ENCODE peak calls at places on chromosomes 11 and 22, in seven cellular contexts. One of them, this sample, is unnamed.

GRCh38 chr11:8017071-8017470 is 29.9 kb downstream of the EIF3F start:
- DNase-seq in HCT116: no peak
- DNase-seq in PC-3: no peak
- DNase-seq in neural progenitor cell: no peak
- DNase-seq in GM23338: no peak
- DNase-seq in MM.1S: no peak
- DNase-seq in hepatocyte: no peak
- DNase-seq in this sample: no peak

GRCh38 chr11:83070878-83071640 is 638 bp downstream of the RAB30 start:
- DNase-seq in HCT116: no peak
- DNase-seq in PC-3: no peak
- DNase-seq in neural progenitor cell: peak; percentile 60
- DNase-seq in GM23338: peak; percentile 57
- DNase-seq in MM.1S: no peak
- DNase-seq in hepatocyte: peak; percentile 49
- DNase-seq in this sample: peak; percentile 53

GRCh38 chr22:26038365-26038764 is 130.9 kb upstream of the SEZ6L start:
- DNase-seq in HCT116: no peak
- DNase-seq in PC-3: no peak
- DNase-seq in neural progenitor cell: no peak
- DNase-seq in GM23338: peak; percentile 30
- DNase-seq in MM.1S: no peak
- DNase-seq in hepatocyte: peak; percentile 56
- DNase-seq in this sample: no peak

GRCh38 chr11:68683086-68683951 is 1.0 kb upstream of the GAL start:
- DNase-seq in HCT116: no peak
- DNase-seq in PC-3: no peak
- DNase-seq in neural progenitor cell: no peak
- DNase-seq in GM23338: peak; percentile 33
- DNase-seq in MM.1S: no peak
- DNase-seq in hepatocyte: no peak
- DNase-seq in this sample: peak; percentile 37

GRCh38 chr11:102807921-102808320 is 10.0 kb upstream of the MMP1 start:
- DNase-seq in HCT116: peak; percentile 75
- DNase-seq in PC-3: peak; percentile 32
- DNase-seq in neural progenitor cell: peak; percentile 77
- DNase-seq in GM23338: peak; percentile 95
- DNase-seq in MM.1S: no peak
- DNase-seq in hepatocyte: peak; percentile 51
- DNase-seq in this sample: peak; percentile 27

GRCh38 chr11:25775608-25776007 is 556.3 kb upstream of the ANO3 start:
- DNase-seq in HCT116: no peak
- DNase-seq in PC-3: peak; percentile 28
- DNase-seq in neural progenitor cell: no peak
- DNase-seq in GM23338: no peak
- DNase-seq in MM.1S: no peak
- DNase-seq in hepatocyte: no peak
- DNase-seq in this sample: peak; percentile 4

GRCh38 chr22:25478573-25478972 is 85.9 kb upstream of the GRK3 start:
- DNase-seq in HCT116: no peak
- DNase-seq in PC-3: no peak
- DNase-seq in neural progenitor cell: no peak
- DNase-seq in GM23338: no peak
- DNase-seq in MM.1S: no peak
- DNase-seq in hepatocyte: no peak
- DNase-seq in this sample: no peak

GRCh38 chr11:45665206-45665932 is at the start of gene CHST1:
- DNase-seq in HCT116: no peak
- DNase-seq in PC-3: no peak
- DNase-seq in neural progenitor cell: peak; percentile 74
- DNase-seq in GM23338: peak; percentile 45
- DNase-seq in MM.1S: peak; percentile 36
- DNase-seq in hepatocyte: peak; percentile 62
- DNase-seq in this sample: peak; percentile 60

GRCh38 chr11:79940976-79941735 is 500.3 kb upstream of the TENM4 start:
- DNase-seq in HCT116: no peak
- DNase-seq in PC-3: peak; percentile 58
- DNase-seq in neural progenitor cell: no peak
- DNase-seq in GM23338: no peak
- DNase-seq in MM.1S: no peak
- DNase-seq in hepatocyte: no peak
- DNase-seq in this sample: peak; percentile 1

GRCh38 chr11:76236092-76237026 is 30.1 kb upstream of the WNT11 start:
- DNase-seq in HCT116: peak; percentile 16
- DNase-seq in PC-3: peak; percentile 56
- DNase-seq in neural progenitor cell: peak; percentile 93
- DNase-seq in GM23338: peak; percentile 86
- DNase-seq in MM.1S: peak; percentile 56
- DNase-seq in hepatocyte: peak; percentile 80
- DNase-seq in this sample: peak; percentile 85

GRCh38 chr11:73916435-73916834 is 34.4 kb upstream of the DNAJB13 start:
- DNase-seq in HCT116: no peak
- DNase-seq in PC-3: peak; percentile 40
- DNase-seq in neural progenitor cell: no peak
- DNase-seq in GM23338: no peak
- DNase-seq in MM.1S: no peak
- DNase-seq in hepatocyte: no peak
- DNase-seq in this sample: peak; percentile 63

GRCh38 chr11:126072141-126072741 is 9.6 kb upstream of the CDON start:
- DNase-seq in HCT116: no peak
- DNase-seq in PC-3: peak; percentile 73
- DNase-seq in neural progenitor cell: no peak
- DNase-seq in GM23338: peak; percentile 56
- DNase-seq in MM.1S: no peak
- DNase-seq in hepatocyte: no peak
- DNase-seq in this sample: no peak

GRCh38 chr11:117866526-117866925 is 9.9 kb downstream of the FXYD6 start:
- DNase-seq in HCT116: no peak
- DNase-seq in PC-3: no peak
- DNase-seq in neural progenitor cell: no peak
- DNase-seq in GM23338: no peak
- DNase-seq in MM.1S: no peak
- DNase-seq in hepatocyte: no peak
- DNase-seq in this sample: no peak

GRCh38 chr11:864118-864827 is 21.6 kb downstream of the TSPAN4 start:
- DNase-seq in HCT116: no peak
- DNase-seq in PC-3: no peak
- DNase-seq in neural progenitor cell: no peak
- DNase-seq in GM23338: no peak
- DNase-seq in MM.1S: no peak
- DNase-seq in hepatocyte: no peak
- DNase-seq in this sample: no peak

GRCh38 chr11:16750417-16750816 is 12.0 kb downstream of the C11orf58 start:
- DNase-seq in HCT116: no peak
- DNase-seq in PC-3: peak; percentile 21
- DNase-seq in neural progenitor cell: no peak
- DNase-seq in GM23338: no peak
- DNase-seq in MM.1S: no peak
- DNase-seq in hepatocyte: no peak
- DNase-seq in this sample: no peak
- TF ChIP-seq EZH2phosphoT487 in HCT116: no peak
- TF ChIP-seq EZH2phosphoT487 in PC-3: no peak
- TF ChIP-seq EZH2phosphoT487 in neural progenitor cell: no peak
- TF ChIP-seq EZH2phosphoT487 in GM23338: no peak
- TF ChIP-seq EZH2phosphoT487 in MM.1S: no peak
- TF ChIP-seq EZH2phosphoT487 in hepatocyte: no peak
- TF ChIP-seq EZH2phosphoT487 in this sample: no peak

DNA sequence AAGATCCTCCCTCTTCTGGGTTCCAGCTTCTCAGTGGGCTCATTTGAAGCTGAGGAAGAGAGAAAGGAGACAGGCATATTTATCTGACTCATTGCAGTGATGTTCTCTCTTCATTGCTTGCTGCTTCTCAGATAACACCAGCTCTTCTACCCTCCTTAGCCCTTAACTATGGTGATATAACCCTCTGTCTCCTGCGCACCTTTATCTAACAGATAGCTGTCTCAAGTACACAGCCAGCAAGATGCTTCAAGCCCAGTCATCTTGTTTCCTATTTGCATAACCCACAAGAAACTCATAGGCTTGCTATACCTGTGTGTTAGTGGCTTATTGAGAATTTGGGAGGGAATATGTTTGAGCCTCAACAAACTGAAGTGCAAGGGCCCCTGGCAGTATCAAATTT is 12.6 kb downstream of the PRSS23 start:
- DNase-seq in HCT116: no peak
- DNase-seq in PC-3: no peak
- DNase-seq in neural progenitor cell: no peak
- DNase-seq in GM23338: no peak
- DNase-seq in MM.1S: no peak
- DNase-seq in hepatocyte: no peak
- DNase-seq in this sample: no peak
- TF ChIP-seq EZH2 in HCT116: no peak
- TF ChIP-seq EZH2 in PC-3: no peak
- TF ChIP-seq EZH2 in neural progenitor cell: no peak
- TF ChIP-seq EZH2 in GM23338: no peak
- TF ChIP-seq EZH2 in MM.1S: no peak
- TF ChIP-seq EZH2 in hepatocyte: no peak
- TF ChIP-seq EZH2 in this sample: no peak

GRCh38 chr11:78666675-78667129 is 92.0 kb upstream of the NARS2 start:
- DNase-seq in HCT116: no peak
- DNase-seq in PC-3: no peak
- DNase-seq in neural progenitor cell: no peak
- DNase-seq in GM23338: no peak
- DNase-seq in MM.1S: no peak
- DNase-seq in hepatocyte: no peak
- DNase-seq in this sample: peak; percentile 6

GRCh38 chr11:78672850-78673641 is 98.4 kb upstream of the NARS2 start:
- DNase-seq in HCT116: no peak
- DNase-seq in PC-3: no peak
- DNase-seq in neural progenitor cell: no peak
- DNase-seq in GM23338: no peak
- DNase-seq in MM.1S: no peak
- DNase-seq in hepatocyte: no peak
- DNase-seq in this sample: no peak

GRCh38 chr11:78667462-78667861 is 92.8 kb upstream of the NARS2 start:
- DNase-seq in HCT116: no peak
- DNase-seq in PC-3: no peak
- DNase-seq in neural progenitor cell: no peak
- DNase-seq in GM23338: no peak
- DNase-seq in MM.1S: no peak
- DNase-seq in hepatocyte: no peak
- DNase-seq in this sample: no peak

GRCh38 chr11:78664606-78665005 is 89.9 kb upstream of the NARS2 start:
- DNase-seq in HCT116: no peak
- DNase-seq in PC-3: peak; percentile 76
- DNase-seq in neural progenitor cell: no peak
- DNase-seq in GM23338: no peak
- DNase-seq in MM.1S: no peak
- DNase-seq in hepatocyte: no peak
- DNase-seq in this sample: no peak

GRCh38 chr11:78669249-78669648 is 94.6 kb upstream of the NARS2 start:
- DNase-seq in HCT116: no peak
- DNase-seq in PC-3: no peak
- DNase-seq in neural progenitor cell: no peak
- DNase-seq in GM23338: no peak
- DNase-seq in MM.1S: no peak
- DNase-seq in hepatocyte: no peak
- DNase-seq in this sample: no peak
- TF ChIP-seq EZH2phosphoT487 in HCT116: no peak
- TF ChIP-seq EZH2phosphoT487 in PC-3: no peak
- TF ChIP-seq EZH2phosphoT487 in neural progenitor cell: no peak
- TF ChIP-seq EZH2phosphoT487 in GM23338: no peak
- TF ChIP-seq EZH2phosphoT487 in MM.1S: no peak
- TF ChIP-seq EZH2phosphoT487 in hepatocyte: no peak
- TF ChIP-seq EZH2phosphoT487 in this sample: no peak

GRCh38 chr22:27801197-27801615 is 350 bp downstream of the MN1 start:
- DNase-seq in HCT116: no peak
- DNase-seq in PC-3: peak; percentile 25
- DNase-seq in neural progenitor cell: peak; percentile 78
- DNase-seq in GM23338: peak; percentile 70
- DNase-seq in MM.1S: no peak
- DNase-seq in hepatocyte: peak; percentile 61
- DNase-seq in this sample: peak; percentile 81

GRCh38 chr22:27797793-27798525 is 3.6 kb downstream of the MN1 start:
- DNase-seq in HCT116: no peak
- DNase-seq in PC-3: no peak
- DNase-seq in neural progenitor cell: peak; percentile 57
- DNase-seq in GM23338: no peak
- DNase-seq in MM.1S: no peak
- DNase-seq in hepatocyte: no peak
- DNase-seq in this sample: no peak

GRCh38 chr22:27798526-27799333 is 2.8 kb downstream of the MN1 start:
- DNase-seq in HCT116: no peak
- DNase-seq in PC-3: no peak
- DNase-seq in neural progenitor cell: peak; percentile 67
- DNase-seq in GM23338: peak; percentile 72
- DNase-seq in MM.1S: no peak
- DNase-seq in hepatocyte: no peak
- DNase-seq in this sample: no peak

GRCh38 chr22:27800250-27801131 is 1.1 kb downstream of the MN1 start:
- DNase-seq in HCT116: no peak
- DNase-seq in PC-3: no peak
- DNase-seq in neural progenitor cell: peak; percentile 77
- DNase-seq in GM23338: no peak
- DNase-seq in MM.1S: no peak
- DNase-seq in hepatocyte: no peak
- DNase-seq in this sample: peak; percentile 80

GRCh38 chr22:27799334-27800249 is 2.0 kb downstream of the MN1 start:
- DNase-seq in HCT116: no peak
- DNase-seq in PC-3: peak; percentile 22
- DNase-seq in neural progenitor cell: peak; percentile 60
- DNase-seq in GM23338: no peak
- DNase-seq in MM.1S: no peak
- DNase-seq in hepatocyte: no peak
- DNase-seq in this sample: peak; percentile 85
- TF ChIP-seq EZH2 in HCT116: no peak
- TF ChIP-seq EZH2 in PC-3: no peak
- TF ChIP-seq EZH2 in neural progenitor cell: no peak
- TF ChIP-seq EZH2 in GM23338: peak; percentile 77
- TF ChIP-seq EZH2 in MM.1S: no peak
- TF ChIP-seq EZH2 in hepatocyte: no peak
- TF ChIP-seq EZH2 in this sample: no peak

GRCh38 chr11:62678770-62679696 is at the start of gene UBXN1:
- DNase-seq in HCT116: peak; percentile 64
- DNase-seq in PC-3: peak; percentile 86
- DNase-seq in neural progenitor cell: peak; percentile 85
- DNase-seq in GM23338: peak; percentile 92
- DNase-seq in MM.1S: peak; percentile 87
- DNase-seq in hepatocyte: peak; percentile 94
- DNase-seq in this sample: peak; percentile 96
- TF ChIP-seq EZH2phosphoT487 in HCT116: no peak
- TF ChIP-seq EZH2phosphoT487 in PC-3: no peak
- TF ChIP-seq EZH2phosphoT487 in neural progenitor cell: no peak
- TF ChIP-seq EZH2phosphoT487 in GM23338: no peak
- TF ChIP-seq EZH2phosphoT487 in MM.1S: no peak
- TF ChIP-seq EZH2phosphoT487 in hepatocyte: no peak
- TF ChIP-seq EZH2phosphoT487 in this sample: peak; percentile 80

This sample was measured in GM23248.